ENCODE peak calls at places on chromosomes 12 and 14, in seven cellular contexts. Z is GM13976, D is BJ, L is hypothalamus, C is type B pancreatic cell, I is EH, O is astrocyte of the spinal cord. T is an unnamed sample.

GRCh38 chr14:25237845-25238244 is 187.9 kb upstream of the STXBP6 start:
- DNase-seq in Z (no peak), D (no peak), L (no peak), C (no peak), I (peak), O (no peak), T (peak)

GRCh38 chr12:24600559-24600958 is 348.3 kb downstream of the BCAT1 start:
- DNase-seq in Z (no peak), D (no peak), L (no peak), C (no peak), I (no peak), O (no peak), T (no peak)

GRCh38 chr12:69423037-69423905 is 46.9 kb upstream of the FRS2 start:
- DNase-seq in Z (no peak), D (no peak), L (no peak), C (no peak), I (peak), O (no peak), T (no peak)

GRCh38 chr14:69013943-69014782 is 35.1 kb upstream of the ACTN1 start:
- DNase-seq in Z (no peak), D (no peak), L (no peak), C (no peak), I (peak), O (peak), T (peak)

GRCh38 chr14:77849711-77850110 is 49.8 kb downstream of the ADCK1 start:
- DNase-seq in Z (no peak), D (no peak), L (no peak), C (no peak), I (peak), O (peak), T (no peak)

GRCh38 chr12:48021485-48022179 is 17.4 kb upstream of the COL2A1 start:
- DNase-seq in Z (no peak), D (no peak), L (no peak), C (no peak), I (peak), O (no peak), T (peak)

GRCh38 chr12:116384629-116385485 is 107.4 kb upstream of the MED13L start:
- DNase-seq in Z (peak), D (no peak), L (no peak), C (no peak), I (peak), O (peak), T (peak)

GRCh38 chr14:73753043-73753886 is 39.1 kb upstream of the PNMA1 start:
- DNase-seq in Z (no peak), D (no peak), L (no peak), C (no peak), I (peak), O (peak), T (peak)

GRCh38 chr12:105267711-105268110 is 31.7 kb upstream of the APPL2 start:
- DNase-seq in Z (no peak), D (peak), L (no peak), C (no peak), I (peak), O (no peak), T (no peak)

GRCh38 chr14:54579606-54580005 is 12.7 kb downstream of the SAMD4A start:
- DNase-seq in Z (no peak), D (no peak), L (no peak), C (no peak), I (peak), O (no peak), T (no peak)

GRCh38 chr14:75223664-75224154 is 47.3 kb upstream of the TMED10 start:
- DNase-seq in Z (peak), D (no peak), L (no peak), C (no peak), I (peak), O (peak), T (peak)

GRCh38 chr12:12010277-12011031 is 60.3 kb upstream of the BCL2L14 start:
- DNase-seq in Z (peak), D (no peak), L (peak), C (no peak), I (peak), O (peak), T (peak)

GRCh38 chr12:102958073-102958829 is 777 bp downstream of the ASCL1 start:
- DNase-seq in Z (peak), D (no peak), L (no peak), C (no peak), I (peak), O (peak), T (peak)

GRCh38 chr12:130051900-130052299 is 110.4 kb upstream of the FZD10 start:
- DNase-seq in Z (no peak), D (no peak), L (no peak), C (no peak), I (no peak), O (no peak), T (no peak)

GRCh38 chr12:39199371-39199770 is 243.5 kb downstream of the KIF21A start:
- DNase-seq in Z (no peak), D (no peak), L (no peak), C (no peak), I (no peak), O (peak), T (no peak)

GRCh38 chr14:33120966-33121365 is 182.3 kb downstream of the NPAS3 start:
- DNase-seq in Z (no peak), D (no peak), L (no peak), C (no peak), I (peak), O (peak), T (no peak)

GRCh38 chr12:66693901-66694513 is 15.1 kb upstream of the GRIP1 start:
- DNase-seq in Z (peak), D (peak), L (no peak), C (no peak), I (peak), O (peak), T (no peak)